ENCODE peak calls at places on chromosomes 7 and 10, in four cellular contexts. One of them, this sample, is unnamed.

GRCh38 chr7:104627516-104627915 is 299.1 kb downstream of the LHFPL3 start:
- DNase-seq in A549: no peak
- DNase-seq in SK-N-SH: no peak
- DNase-seq in CD8-positive, alpha-beta memory T cell: no peak
- DNase-seq in this sample: no peak

GRCh38 chr7:44448456-44448855 is 42.0 kb downstream of the NUDCD3 start:
- DNase-seq in A549: no peak
- DNase-seq in SK-N-SH: no peak
- DNase-seq in CD8-positive, alpha-beta memory T cell: no peak
- DNase-seq in this sample: no peak

GRCh38 chr7:55570218-55570873 is 2.0 kb downstream of the VOPP1 start:
- DNase-seq in A549: no peak
- DNase-seq in SK-N-SH: no peak
- DNase-seq in CD8-positive, alpha-beta memory T cell: no peak
- DNase-seq in this sample: no peak

GRCh38 chr7:28483112-28483511 is 70.8 kb downstream of the CREB5 start:
- DNase-seq in A549: no peak
- DNase-seq in SK-N-SH: no peak
- DNase-seq in CD8-positive, alpha-beta memory T cell: no peak
- DNase-seq in this sample: no peak

GRCh38 chr7:150787321-150788281 is 12.6 kb downstream of the TMEM176B start:
- DNase-seq in A549: no peak
- DNase-seq in SK-N-SH: peak; percentile 75
- DNase-seq in CD8-positive, alpha-beta memory T cell: no peak
- DNase-seq in this sample: no peak

GRCh38 chr7:55306331-55306730 is 58.8 kb upstream of the LANCL2 start:
- DNase-seq in A549: no peak
- DNase-seq in SK-N-SH: no peak
- DNase-seq in CD8-positive, alpha-beta memory T cell: no peak
- DNase-seq in this sample: no peak

GRCh38 chr7:44163591-44163990 is 22.5 kb upstream of the MYL7 start:
- DNase-seq in A549: no peak
- DNase-seq in SK-N-SH: no peak
- DNase-seq in CD8-positive, alpha-beta memory T cell: no peak
- DNase-seq in this sample: no peak

GRCh38 chr10:88205842-88206446 is 342.5 kb downstream of the PTEN start:
- DNase-seq in A549: no peak
- DNase-seq in SK-N-SH: no peak
- DNase-seq in CD8-positive, alpha-beta memory T cell: no peak
- DNase-seq in this sample: no peak

GRCh38 chr7:26197153-26198115 is 3.1 kb downstream of the HNRNPA2B1 start:
- DNase-seq in A549: no peak
- DNase-seq in SK-N-SH: no peak
- DNase-seq in CD8-positive, alpha-beta memory T cell: no peak
- DNase-seq in this sample: no peak

GRCh38 chr7:55133630-55134392 is 115.0 kb downstream of the EGFR start:
- DNase-seq in A549: peak; percentile 86
- DNase-seq in SK-N-SH: peak; percentile 53
- DNase-seq in CD8-positive, alpha-beta memory T cell: no peak
- DNase-seq in this sample: no peak

GRCh38 chr10:5746197-5746596 is 61.6 kb downstream of the TASOR2 start:
- DNase-seq in A549: no peak
- DNase-seq in SK-N-SH: no peak
- DNase-seq in CD8-positive, alpha-beta memory T cell: no peak
- DNase-seq in this sample: no peak

GRCh38 chr10:132762267-132762666 is 23.7 kb downstream of the NKX6-2 start:
- DNase-seq in A549: no peak
- DNase-seq in SK-N-SH: no peak
- DNase-seq in CD8-positive, alpha-beta memory T cell: no peak
- DNase-seq in this sample: no peak

GRCh38 chr7:117825132-117825531 is 48.1 kb downstream of the CTTNBP2 start:
- DNase-seq in A549: no peak
- DNase-seq in SK-N-SH: no peak
- DNase-seq in CD8-positive, alpha-beta memory T cell: no peak
- DNase-seq in this sample: no peak

GRCh38 chr7:34900891-34901493 is 136.3 kb downstream of the DPY19L1 start:
- DNase-seq in A549: peak; percentile 23
- DNase-seq in SK-N-SH: peak; percentile 40
- DNase-seq in CD8-positive, alpha-beta memory T cell: no peak
- DNase-seq in this sample: no peak

GRCh38 chr7:37173655-37174054 is 275.0 kb downstream of the ELMO1 start:
- DNase-seq in A549: no peak
- DNase-seq in SK-N-SH: no peak
- DNase-seq in CD8-positive, alpha-beta memory T cell: no peak
- DNase-seq in this sample: no peak

GRCh38 chr10:79940431-79940830 is 8.5 kb downstream of the SFTPD start:
- DNase-seq in A549: no peak
- DNase-seq in SK-N-SH: no peak
- DNase-seq in CD8-positive, alpha-beta memory T cell: no peak
- DNase-seq in this sample: no peak

GRCh38 chr10:89163265-89163995 is 43.7 kb downstream of the CH25H start:
- DNase-seq in A549: no peak
- DNase-seq in SK-N-SH: no peak
- DNase-seq in CD8-positive, alpha-beta memory T cell: peak; percentile 70
- DNase-seq in this sample: peak; percentile 9

GRCh38 chr7:157898802-157899201 is 562.0 kb downstream of the DNAJB6 start:
- DNase-seq in A549: no peak
- DNase-seq in SK-N-SH: no peak
- DNase-seq in CD8-positive, alpha-beta memory T cell: no peak
- DNase-seq in this sample: no peak

DNA sequence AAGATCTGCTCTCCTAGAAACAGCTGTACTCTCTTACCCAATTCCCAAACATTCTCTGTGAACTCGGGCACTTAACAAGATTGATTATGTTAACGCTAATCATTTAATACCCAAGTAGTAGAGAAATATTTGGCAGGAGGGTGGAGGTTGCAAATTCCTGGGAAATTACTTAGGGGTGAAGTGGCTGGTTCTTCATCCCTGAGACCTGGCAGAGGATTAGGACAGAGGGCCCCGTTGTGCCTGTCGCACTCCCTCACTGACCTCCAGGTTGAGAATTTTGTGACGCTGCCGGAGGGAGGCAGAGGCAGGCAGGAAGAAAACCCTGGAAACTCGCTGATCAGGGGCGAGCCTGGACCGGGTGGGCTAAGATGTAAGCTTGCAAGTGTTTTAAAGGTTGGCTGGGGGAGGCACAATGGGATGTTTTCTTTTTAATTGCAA is 182.6 kb downstream of the TCF7L2 start:
- DNase-seq in A549: no peak
- DNase-seq in SK-N-SH: no peak
- DNase-seq in CD8-positive, alpha-beta memory T cell: no peak
- DNase-seq in this sample: no peak
- H3K4me1 ChIP-seq in A549: peaks cover 64% of the 10 kb centered on the region
- H3K4me1 ChIP-seq in SK-N-SH: peaks cover 2% of the 10 kb centered on the region
- H3K4me1 ChIP-seq in CD8-positive, alpha-beta memory T cell: no peaks in the 10 kb centered on the region
- H3K4me1 ChIP-seq in this sample: no peaks in the 10 kb centered on the region

DNA sequence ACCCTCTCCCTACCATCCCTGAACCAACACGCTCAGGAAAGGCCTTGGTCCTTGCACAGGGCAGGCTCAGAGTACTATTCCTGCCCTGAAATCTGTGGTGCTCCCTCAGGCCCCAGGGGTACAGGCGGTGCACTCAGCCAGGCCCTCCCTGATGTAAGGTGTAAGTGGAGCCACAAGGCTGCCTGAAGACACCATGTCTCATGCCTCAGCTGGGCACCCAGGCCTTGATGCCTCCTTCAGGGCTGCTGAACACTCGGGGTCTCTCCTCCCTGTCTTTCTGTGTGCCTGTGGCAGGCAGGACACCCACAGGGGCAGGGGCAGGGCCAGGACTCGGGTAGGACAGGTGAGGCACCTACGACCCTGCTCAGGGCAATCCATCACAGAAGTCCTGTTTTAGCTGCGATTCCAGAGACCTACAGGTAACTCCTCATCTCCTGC is 22.9 kb upstream of the ANTXRL start:
- DNase-seq in A549: no peak
- DNase-seq in SK-N-SH: no peak
- DNase-seq in CD8-positive, alpha-beta memory T cell: no peak
- DNase-seq in this sample: no peak
- H3K4me3 ChIP-seq in A549: no peak overlapping the region
- H3K4me3 ChIP-seq in SK-N-SH: no peak overlapping the region
- H3K4me3 ChIP-seq in CD8-positive, alpha-beta memory T cell: no peak overlapping the region
- H3K4me3 ChIP-seq in this sample: no peak overlapping the region

GRCh38 chr10:102603946-102604345 is 40.3 kb upstream of the TRIM8 start:
- DNase-seq in A549: no peak
- DNase-seq in SK-N-SH: no peak
- DNase-seq in CD8-positive, alpha-beta memory T cell: no peak
- DNase-seq in this sample: no peak

GRCh38 chr10:102608487-102608886 is 35.8 kb upstream of the TRIM8 start:
- DNase-seq in A549: no peak
- DNase-seq in SK-N-SH: no peak
- DNase-seq in CD8-positive, alpha-beta memory T cell: no peak
- DNase-seq in this sample: no peak

GRCh38 chr10:102602272-102603045 is 41.8 kb upstream of the TRIM8 start:
- DNase-seq in A549: no peak
- DNase-seq in SK-N-SH: no peak
- DNase-seq in CD8-positive, alpha-beta memory T cell: no peak
- DNase-seq in this sample: no peak

GRCh38 chr10:102604379-102604960 is 39.8 kb upstream of the TRIM8 start:
- DNase-seq in A549: peak; percentile 76
- DNase-seq in SK-N-SH: no peak
- DNase-seq in CD8-positive, alpha-beta memory T cell: no peak
- DNase-seq in this sample: no peak

DNA sequence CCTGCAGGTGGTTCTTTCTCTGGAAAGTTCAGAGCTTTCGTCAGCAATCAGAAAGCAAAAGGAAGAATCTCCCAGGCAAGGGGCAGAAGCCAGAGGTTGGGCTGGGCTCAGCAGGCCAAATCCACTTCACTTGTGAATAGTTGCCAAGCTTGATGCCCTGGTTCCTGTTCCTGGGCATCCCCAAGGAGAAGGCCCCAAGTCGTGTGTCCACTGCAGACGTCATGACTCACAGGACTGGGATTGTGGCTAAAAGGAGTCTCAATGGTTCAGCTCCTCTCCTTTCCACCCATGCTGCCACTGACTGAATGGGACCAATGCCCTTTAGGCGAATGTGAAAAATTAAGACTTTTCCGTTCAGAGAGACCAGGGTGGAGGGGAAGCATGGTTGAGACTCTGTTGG is 38.6 kb upstream of the TRIM8 start:
- DNase-seq in A549: no peak
- DNase-seq in SK-N-SH: no peak
- DNase-seq in CD8-positive, alpha-beta memory T cell: no peak
- DNase-seq in this sample: no peak
- H3K4me1 ChIP-seq in A549: peaks cover 29% of the 10 kb centered on the region
- H3K4me1 ChIP-seq in SK-N-SH: no peaks in the 10 kb centered on the region
- H3K4me1 ChIP-seq in CD8-positive, alpha-beta memory T cell: no peaks in the 10 kb centered on the region
- H3K4me1 ChIP-seq in this sample: peaks cover 4% of the 10 kb centered on the region

DNA sequence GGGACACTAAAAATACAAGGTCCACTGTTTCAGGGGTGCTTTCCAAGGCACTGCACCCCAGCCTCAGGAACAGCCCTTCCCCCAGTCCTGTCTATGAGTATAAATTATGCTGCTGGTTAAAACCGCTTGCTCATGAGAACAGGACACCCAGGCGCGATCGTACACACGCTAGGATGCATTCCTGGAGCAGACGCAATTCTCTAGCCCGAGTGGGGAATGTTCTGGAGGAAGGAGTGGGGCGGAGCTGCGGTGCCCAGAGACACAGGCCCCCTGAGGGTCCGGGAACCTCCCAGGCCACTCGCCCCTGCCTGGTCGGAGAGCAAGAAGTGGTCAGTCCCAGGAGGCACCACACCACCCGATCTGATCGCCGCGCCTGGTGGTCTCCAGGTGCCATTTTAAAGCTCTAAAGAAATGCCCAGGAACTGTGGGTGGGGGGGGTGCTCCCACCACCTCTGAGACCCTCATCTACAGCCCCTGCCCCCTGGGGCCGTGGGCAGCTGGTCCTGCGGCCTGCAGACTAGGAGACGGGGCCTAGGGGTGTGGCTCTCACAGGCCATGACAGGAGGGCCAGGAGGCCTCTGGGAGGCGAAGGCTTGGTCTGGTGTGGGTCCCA is 55.6 kb upstream of the TNRC18 start:
- DNase-seq in A549: no peak
- DNase-seq in SK-N-SH: peak; percentile 59
- DNase-seq in CD8-positive, alpha-beta memory T cell: no peak
- DNase-seq in this sample: no peak
- H3K4me3 ChIP-seq in A549: no peak overlapping the region
- H3K4me3 ChIP-seq in SK-N-SH: no peak overlapping the region
- H3K4me3 ChIP-seq in CD8-positive, alpha-beta memory T cell: no peak overlapping the region
- H3K4me3 ChIP-seq in this sample: no peak overlapping the region